ENCODE peak calls at places on chromosomes 4 and X, in six cellular contexts. S is ureter; T is naive thymus-derived CD8-positive, alpha-beta T cell; Q is stimulated activated CD4-positive, alpha-beta T cell treated with anti-CD3 and anti-CD28 coated beads, TNF-alpha, amount 100 ng/mL, for 48 hours; X is GOT3; A is psoas muscle. Y is an unnamed sample.

GRCh38 chrX:122133478-122133877 is 1050.6 kb upstream of the GRIA3 start:
- DNase-seq in S (no peak), T (no peak), Q (no peak), X (no peak), A (no peak), Y (no peak)

GRCh38 chr4:13543648-13544555 is at the start of gene NKX3-2:
- DNase-seq in S (no peak), T (no peak), Q (no peak), X (no peak), A (no peak), Y (peak; percentile 65)

GRCh38 chrX:129145898-129146297 is 377.4 kb downstream of the SMARCA1 start:
- DNase-seq in S (no peak), T (no peak), Q (no peak), X (no peak), A (no peak), Y (no peak)

GRCh38 chr4:13985824-13986223 is 358.3 kb upstream of the BOD1L1 start:
- DNase-seq in S (no peak), T (no peak), Q (no peak), X (no peak), A (no peak), Y (no peak)

GRCh38 chrX:76996641-76997040 is 450.5 kb upstream of the FGF16 start:
- DNase-seq in S (no peak), T (no peak), Q (no peak), X (no peak), A (no peak), Y (no peak)

GRCh38 chrX:13721371-13721770 is 13.0 kb downstream of the TRAPPC2 start:
- DNase-seq in S (no peak), T (no peak), Q (no peak), X (no peak), A (no peak), Y (no peak)

GRCh38 chrX:16785247-16786138 is 773 bp upstream of the TXLNG start:
- DNase-seq in S (no peak), T (no peak), Q (no peak), X (no peak), A (peak; percentile 28), Y (peak; percentile 19)

GRCh38 chrX:119604778-119605177 is 1.4 kb downstream of the NKRF start:
- DNase-seq in S (no peak), T (peak; percentile 13), Q (no peak), X (no peak), A (no peak), Y (no peak)

GRCh38 chr4:169823685-169824084 is 65.9 kb upstream of the HPF1 start:
- DNase-seq in S (peak; percentile 55), T (peak; percentile 57), Q (peak; percentile 4), X (no peak), A (no peak), Y (no peak)

GRCh38 chr4:118680808-118681207 is 4.4 kb upstream of the METTL14 start:
- DNase-seq in S (no peak), T (no peak), Q (no peak), X (no peak), A (no peak), Y (no peak)

GRCh38 chr4:6427439-6428090 is 44.8 kb downstream of the PPP2R2C start:
- DNase-seq in S (no peak), T (no peak), Q (no peak), X (no peak), A (no peak), Y (no peak)

GRCh38 chr4:186587416-186588018 is 32.1 kb upstream of the MTNR1A start:
- DNase-seq in S (peak; percentile 76), T (peak; percentile 49), Q (peak; percentile 40), X (no peak), A (peak; percentile 59), Y (peak; percentile 78)

GRCh38 chr4:143359794-143360193 is 23.1 kb downstream of the GAB1 start:
- DNase-seq in S (no peak), T (no peak), Q (no peak), X (no peak), A (no peak), Y (no peak)

GRCh38 chr4:153222162-153222789 is 18.0 kb downstream of the TRIM2 start:
- DNase-seq in S (peak; percentile 75), T (peak; percentile 43), Q (no peak), X (peak; percentile 16), A (peak; percentile 57), Y (peak; percentile 34)

GRCh38 chrX:139204903-139205667 is 325.5 kb upstream of the F9 start:
- DNase-seq in S (peak; percentile 53), T (no peak), Q (no peak), X (no peak), A (peak; percentile 58), Y (peak; percentile 49)